ENCODE peak calls at places on chromosomes 7 and 10, in eight cellular contexts. W is HCT116, X is OCI-LY7, I is MM.1S, R is GM23248, E is SK-N-SH, F is GM23338, S is PC-9. Q is an unnamed sample. For H3K9me2, the result is how much of the 10 kb centered on the place peaks cover.

GRCh38 chr7:431041-431440 is 88.6 kb downstream of the PDGFA start:
- DNase-seq in F (no peak), S (no peak), E (no peak), W (no peak), X (no peak), R (no peak), I (no peak), Q (no peak)

GRCh38 chr10:24695452-24695851 is 28.2 kb downstream of the ARHGAP21 start:
- DNase-seq in R (no peak), F (no peak), S (no peak), X (no peak), W (no peak), I (no peak), E (no peak), Q (no peak)

GRCh38 chr10:113665806-113666354 is 2.0 kb upstream of the NRAP start:
- DNase-seq in F (peak), X (no peak), R (peak), S (peak), I (no peak), W (no peak), E (no peak), Q (peak)

GRCh38 chr10:70906953-70907618 is 18.7 kb upstream of the PCBD1 start:
- DNase-seq in E (peak), S (no peak), X (no peak), F (no peak), W (no peak), R (no peak), I (no peak), Q (no peak)

GRCh38 chr10:68179016-68179415 is 52.9 kb downstream of the ATOH7 start:
- DNase-seq in I (no peak), X (no peak), E (no peak), R (no peak), F (no peak), W (no peak), S (no peak), Q (no peak)

GRCh38 chr7:127035203-127035849 is 217.4 kb downstream of the GRM8 start:
- DNase-seq in X (no peak), S (no peak), E (no peak), R (no peak), W (no peak), F (no peak), I (no peak), Q (peak)

GRCh38 chr7:38002689-38003088 is 82.2 kb downstream of the EPDR1 start:
- DNase-seq in S (no peak), X (no peak), R (no peak), F (no peak), I (no peak), E (no peak), W (no peak), Q (no peak)

GRCh38 chr10:78543749-78544446 is 510.2 kb downstream of the RPS24 start:
- DNase-seq in S (no peak), X (no peak), W (no peak), R (peak), F (no peak), I (no peak), E (no peak), Q (peak)

GRCh38 chr10:121674885-121675284 is 76.6 kb upstream of the FGFR2 start:
- DNase-seq in I (no peak), W (no peak), R (no peak), X (no peak), E (no peak), F (no peak), S (no peak), Q (no peak)

GRCh38 chr10:69315610-69316312 is 37.5 kb downstream of the HK1 start:
- DNase-seq in F (no peak), I (no peak), W (no peak), X (no peak), E (no peak), R (no peak), S (no peak), Q (no peak)

GRCh38 chr7:93115796-93116195 is 2.0 kb downstream of the SAMD9 start:
- DNase-seq in E (no peak), R (peak), F (no peak), I (no peak), S (peak), W (peak), X (no peak), Q (no peak)

GRCh38 chr7:131843862-131844261 is 287.4 kb upstream of the PODXL start:
- DNase-seq in E (peak), W (no peak), R (peak), I (no peak), F (no peak), S (no peak), X (no peak), Q (peak)

GRCh38 chr7:40885503-40885902 is 750.7 kb downstream of the SUGCT start:
- DNase-seq in F (no peak), I (no peak), W (no peak), S (peak), E (no peak), R (peak), X (no peak), Q (no peak)

GRCh38 chr7:106731207-106731606 is 70.2 kb upstream of the CCDC71L start:
- DNase-seq in R (no peak), W (no peak), I (peak), S (no peak), E (no peak), X (peak), F (no peak), Q (no peak)

GRCh38 chr7:43520201-43520600 is 62.7 kb upstream of the STK17A start:
- DNase-seq in R (no peak), I (no peak), F (no peak), E (no peak), S (no peak), W (no peak), X (no peak), Q (no peak)

GRCh38 chr7:4145576-4145975 is 536.5 kb upstream of the FOXK1 start:
- DNase-seq in W (no peak), X (no peak), E (peak), I (no peak), R (no peak), F (no peak), S (no peak), Q (no peak)

GRCh38 chr7:13829914-13830603 is 159.4 kb downstream of the ETV1 start:
- DNase-seq in S (no peak), I (no peak), R (peak), F (no peak), W (no peak), E (no peak), X (no peak), Q (peak)

GRCh38 chr10:100528885-100529472 is 692 bp downstream of the NDUFB8 start:
- DNase-seq in I (no peak), F (peak), R (peak), S (no peak), X (peak), E (no peak), W (no peak), Q (no peak)

GRCh38 chr10:71748671-71749191 is 24.6 kb downstream of the VSIR start:
- DNase-seq in S (no peak), E (peak), I (peak), X (peak), W (no peak), R (no peak), F (no peak), Q (no peak)

DNA sequence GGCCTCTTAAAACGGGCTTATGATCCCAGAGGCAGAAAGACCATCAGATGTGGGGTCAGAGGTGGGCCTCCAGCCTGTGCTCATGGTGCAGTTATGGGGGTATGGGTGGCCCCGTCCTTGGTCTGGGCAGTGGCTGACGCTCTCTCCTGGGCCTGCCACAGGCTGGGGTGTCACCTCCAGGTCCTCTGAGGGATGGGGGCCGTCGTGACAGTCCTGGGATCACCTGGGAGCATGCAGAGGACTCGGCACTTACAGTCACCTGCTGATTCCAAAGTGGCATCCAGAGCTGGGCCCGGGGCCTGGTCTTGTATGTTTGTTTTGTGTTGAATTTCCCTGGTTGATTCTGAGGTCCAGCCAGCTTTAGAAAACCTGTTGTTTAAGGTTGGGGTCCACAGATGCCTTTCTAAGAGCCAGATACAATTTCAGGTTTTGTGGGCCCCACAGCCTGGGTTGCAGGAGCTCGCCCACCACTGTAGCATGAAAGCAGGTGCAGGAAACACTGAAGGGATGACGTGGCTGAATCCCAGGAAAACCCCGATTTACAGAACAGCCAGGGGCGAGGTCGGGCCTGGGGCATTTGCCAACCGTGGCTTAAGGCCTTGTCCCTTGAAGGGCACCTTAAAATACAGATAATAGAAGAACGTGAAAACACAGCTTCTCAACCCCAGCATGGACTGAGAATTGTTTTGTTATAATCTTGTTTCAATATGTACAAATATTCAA is 170.7 kb upstream of the PPP2R2D start:
- DNase-seq in S (no peak), W (no peak), I (no peak), X (no peak), R (no peak), E (no peak), F (no peak), Q (no peak)
- H3K9me2 ChIP-seq in S (under half), W (under half), I (under half), X (under half), R (under half), E (under half), F (under half), Q (under half)

DNA sequence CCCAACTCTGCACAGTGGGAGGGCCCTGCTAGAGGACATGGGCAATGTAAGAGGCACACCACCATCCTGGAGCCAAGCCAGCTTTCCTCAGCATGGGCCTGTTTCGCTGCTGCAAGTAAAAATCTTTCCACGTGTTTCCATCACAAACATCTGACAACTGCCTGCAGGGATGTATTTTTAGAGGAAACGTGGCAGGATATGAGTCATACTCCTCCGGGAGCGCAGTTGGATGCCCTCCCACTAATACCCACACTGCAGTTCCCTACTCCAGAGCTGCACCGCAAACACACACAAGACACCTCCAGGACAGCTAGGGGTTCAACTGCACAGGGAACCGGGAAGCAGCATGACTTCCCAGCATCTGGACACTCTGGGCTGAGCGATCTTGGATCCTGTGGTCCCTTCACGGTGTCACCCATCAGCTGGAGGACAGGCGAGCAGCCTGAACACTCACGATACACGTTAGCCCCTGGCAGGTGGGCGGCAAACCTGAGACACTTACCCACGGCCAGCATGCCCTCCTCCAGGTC is 26.1 kb downstream of the PLAC9 start:
- DNase-seq in I (no peak), E (peak), S (peak), X (no peak), F (no peak), W (peak), R (peak), Q (peak)
- H3K27ac ChIP-seq in I (no peak), E (peak), S (peak), X (no peak), F (no peak), W (peak), R (peak), Q (peak)

GRCh38 chr7:27113991-27114866 is 11.7 kb upstream of the HOXA2 start:
- DNase-seq in W (no peak), F (peak), I (no peak), S (peak), X (no peak), E (peak), R (peak), Q (peak)
- H3K4me3 ChIP-seq in W (peak), F (peak), I (no peak), S (peak), X (no peak), E (no peak), R (no peak), Q (peak)

DNA sequence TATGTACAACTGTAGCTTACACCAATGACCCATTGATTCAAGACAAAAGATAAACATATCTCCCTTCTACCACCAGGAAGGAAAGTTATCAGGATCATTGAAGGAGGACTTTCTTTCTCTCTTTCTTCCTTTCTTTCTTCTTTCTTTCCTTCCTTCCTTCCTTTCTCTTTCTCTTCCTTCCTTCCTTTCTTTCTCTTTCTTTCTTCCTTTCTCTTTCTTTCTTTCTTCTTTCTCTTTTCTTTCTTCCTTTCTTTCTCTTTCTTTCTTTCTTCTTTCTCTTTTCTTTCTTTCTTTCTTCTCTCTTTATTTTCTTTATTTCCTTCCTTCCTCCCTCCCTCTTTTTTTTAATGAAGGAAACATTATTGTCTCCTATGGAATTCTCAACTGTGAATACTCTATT is 10.6 kb upstream of the OR2A2 start:
- DNase-seq in I (no peak), F (no peak), S (no peak), R (no peak), W (no peak), E (no peak), X (no peak), Q (no peak)
- H3K9me2 ChIP-seq in I (under half), F (under half), S (under half), R (under half), W (under half), E (under half), X (under half), Q (under half)

DNA sequence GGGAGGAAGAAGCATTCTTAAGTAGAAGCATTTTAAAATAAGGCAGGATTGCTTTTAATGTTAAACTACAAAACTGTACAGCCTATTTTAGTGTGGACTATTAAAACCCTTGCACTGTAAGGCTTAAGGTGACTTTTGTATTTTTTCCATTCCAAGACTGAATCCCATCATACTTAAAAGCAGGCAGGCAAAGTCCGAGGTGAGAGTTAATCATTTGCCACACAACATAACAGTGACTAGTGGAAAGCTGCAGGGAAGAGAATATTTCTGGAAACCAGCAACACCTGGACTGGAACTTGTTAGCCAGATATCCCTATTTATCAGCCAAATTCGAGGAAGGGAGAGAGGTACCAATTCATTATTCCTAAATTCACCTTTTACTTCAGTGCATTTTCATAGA is 3.5 kb downstream of the PRR15 start:
- DNase-seq in F (no peak), X (no peak), E (no peak), I (no peak), S (no peak), R (no peak), W (no peak), Q (peak)
- H3K27ac ChIP-seq in F (no peak), X (no peak), E (no peak), I (no peak), S (no peak), R (no peak), W (no peak), Q (peak)

GRCh38 chr7:151383638-151384351 is 26.0 kb downstream of the WDR86 start:
- DNase-seq in S (no peak), R (no peak), W (no peak), X (no peak), I (no peak), E (no peak), F (no peak), Q (no peak)

GRCh38 chr7:151381333-151382078 is 28.3 kb downstream of the WDR86 start:
- DNase-seq in X (peak), I (no peak), W (no peak), E (peak), S (no peak), R (peak), F (peak), Q (no peak)

GRCh38 chr7:151381083-151381332 is 28.8 kb downstream of the WDR86 start:
- DNase-seq in X (peak), E (peak), S (no peak), R (no peak), F (no peak), W (no peak), I (no peak), Q (no peak)

GRCh38 chr7:151380199-151381082 is 29.4 kb downstream of the WDR86 start:
- DNase-seq in E (peak), S (no peak), I (no peak), F (no peak), R (no peak), X (no peak), W (no peak), Q (no peak)

DNA sequence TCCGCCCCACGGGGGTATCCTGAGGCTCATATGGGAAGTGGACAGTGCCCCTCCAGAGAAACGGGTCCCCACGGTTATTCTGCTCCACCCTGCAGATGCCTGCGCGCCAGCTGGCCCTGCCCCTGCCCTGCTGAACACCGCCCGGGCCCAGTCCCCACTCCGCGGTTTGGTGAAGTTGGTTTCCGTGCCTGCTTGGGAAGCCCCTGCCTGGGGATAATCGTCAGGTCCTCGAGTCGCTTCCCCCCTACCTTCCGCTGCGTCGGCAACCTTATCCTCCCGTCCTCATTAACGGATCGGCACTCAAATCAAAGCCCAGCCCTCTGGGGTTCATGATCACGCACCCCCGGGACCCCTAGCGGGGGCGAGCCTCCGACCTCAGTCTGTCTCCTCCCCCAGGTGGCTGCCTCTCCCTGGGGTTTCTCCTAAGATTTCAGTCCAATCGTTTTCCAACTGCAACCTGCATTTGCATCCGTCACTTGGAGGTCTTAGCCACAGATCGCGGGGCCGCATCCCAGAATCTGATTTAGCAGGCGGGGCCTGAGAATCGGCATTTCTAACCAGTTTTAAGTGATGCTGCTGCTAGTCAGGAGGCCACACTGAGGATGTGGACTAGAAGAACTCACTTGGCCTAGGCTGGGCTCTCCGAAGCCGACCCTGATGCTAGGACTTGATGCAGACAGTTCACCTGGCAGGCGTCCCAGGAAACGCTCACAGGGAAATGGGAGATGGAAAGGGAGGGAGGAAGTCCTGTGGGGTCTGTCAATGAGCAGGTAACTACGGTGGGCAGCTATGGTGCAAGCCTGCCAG is 27.6 kb downstream of the WDR86 start:
- DNase-seq in F (peak), S (no peak), W (no peak), R (no peak), I (no peak), E (no peak), X (no peak), Q (no peak)
- H3K4me3 ChIP-seq in F (peak), S (no peak), W (no peak), R (no peak), I (no peak), E (no peak), X (no peak), Q (no peak)

GRCh38 chr7:109641445-109641844 is 1071.8 kb downstream of the DNAJB9 start:
- DNase-seq in E (no peak), R (no peak), I (no peak), F (no peak), S (no peak), X (no peak), W (no peak), Q (no peak)

GRCh38 chr7:109639561-109639960 is 1069.9 kb downstream of the DNAJB9 start:
- DNase-seq in S (no peak), I (no peak), W (no peak), R (no peak), X (no peak), F (peak), E (no peak), Q (no peak)

GRCh38 chr7:109635374-109635773 is 1065.7 kb downstream of the DNAJB9 start:
- DNase-seq in E (no peak), S (no peak), I (no peak), X (no peak), F (no peak), W (no peak), R (no peak), Q (no peak)

GRCh38 chr7:109637428-109637827 is 1067.8 kb downstream of the DNAJB9 start:
- DNase-seq in F (no peak), X (no peak), I (no peak), E (no peak), S (no peak), R (no peak), W (no peak), Q (no peak)

GRCh38 chr7:109638321-109638720 is 1068.6 kb downstream of the DNAJB9 start:
- DNase-seq in X (no peak), S (no peak), W (no peak), E (no peak), F (no peak), I (no peak), R (no peak), Q (no peak)
- H3K9me2 ChIP-seq in X (under half), S (under half), W (under half), E (under half), F (under half), I (under half), R (under half), Q (under half)

GRCh38 chr10:90089724-90090123 is 388.3 kb downstream of the KIF20B start:
- DNase-seq in F (no peak), E (no peak), X (no peak), W (no peak), S (no peak), R (no peak), I (no peak), Q (no peak)

GRCh38 chr10:90087197-90088007 is 386.0 kb downstream of the KIF20B start:
- DNase-seq in W (peak), R (no peak), S (no peak), X (peak), F (no peak), I (peak), E (no peak), Q (no peak)

GRCh38 chr10:90088008-90088322 is 386.6 kb downstream of the KIF20B start:
- DNase-seq in W (no peak), E (no peak), R (no peak), I (no peak), X (no peak), S (no peak), F (peak), Q (no peak)
- H3K27ac ChIP-seq in W (peak), E (no peak), R (no peak), I (no peak), X (no peak), S (no peak), F (no peak), Q (no peak)

DNA sequence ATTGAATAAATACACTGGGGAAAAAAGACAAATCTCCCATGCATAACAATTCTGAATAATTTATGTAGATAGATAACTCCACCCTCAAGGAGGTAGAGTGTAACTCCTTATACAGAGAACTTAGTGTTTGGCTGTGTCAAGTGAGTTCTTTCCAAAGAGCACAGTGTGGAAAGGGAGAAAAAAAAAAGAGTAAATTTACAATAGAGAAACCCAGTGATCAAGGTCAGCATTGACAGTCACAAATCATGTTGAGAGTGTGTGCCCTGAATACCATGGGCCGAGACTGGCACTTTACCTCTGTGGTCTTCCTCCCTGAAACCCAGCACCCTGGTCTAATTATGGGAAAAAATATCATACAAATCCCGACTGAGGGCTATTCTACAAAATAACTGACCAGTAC is 5.5 kb downstream of the PIK3AP1 start:
- DNase-seq in E (no peak), W (no peak), F (no peak), S (no peak), R (no peak), X (no peak), I (no peak), Q (no peak)
- H3K4me3 ChIP-seq in E (no peak), W (no peak), F (no peak), S (no peak), R (no peak), X (no peak), I (no peak), Q (no peak)